ENCODE peak calls at places on chromosome 2, in four cellular contexts. Q, D, Y and O are unnamed samples.

GRCh38 chr2:186713664-186714063 is 19.8 kb downstream of the FAM171B start:
- DNase-seq in Q (no peak), D (no peak), Y (no peak), O (no peak)

GRCh38 chr2:213248637-213249036 is 35.6 kb upstream of the SPAG16 start:
- DNase-seq in Q (no peak), D (no peak), Y (no peak), O (no peak)

GRCh38 chr2:14941151-14941631 is 308.7 kb downstream of the LRATD1 start:
- DNase-seq in Q (no peak), D (no peak), Y (peak; percentile 28), O (peak; percentile 26)

GRCh38 chr2:210324458-210324857 is 9.5 kb upstream of the MYL1 start:
- DNase-seq in Q (no peak), D (no peak), Y (no peak), O (no peak)

GRCh38 chr2:167404896-167405295 is 516.6 kb downstream of the XIRP2 start:
- DNase-seq in Q (no peak), D (peak; percentile 50), Y (no peak), O (no peak)

GRCh38 chr2:60278906-60279305 is 274.5 kb downstream of the BCL11A start:
- DNase-seq in Q (no peak), D (no peak), Y (no peak), O (no peak)

GRCh38 chr2:15363142-15363541 is 198.0 kb downstream of the NBAS start:
- DNase-seq in Q (no peak), D (peak; percentile 22), Y (no peak), O (no peak)

GRCh38 chr2:85245891-85246290 is 81.9 kb downstream of the TGOLN2 start:
- DNase-seq in Q (no peak), D (no peak), Y (no peak), O (no peak)

GRCh38 chr2:17301437-17301836 is 216.8 kb downstream of the RAD51AP2 start:
- DNase-seq in Q (no peak), D (no peak), Y (no peak), O (no peak)

GRCh38 chr2:86062043-86062442 is 43.6 kb downstream of the POLR1A start:
- DNase-seq in Q (no peak), D (peak; percentile 36), Y (no peak), O (no peak)

GRCh38 chr2:102093662-102094061 is 48.9 kb upstream of the IL1R1 start:
- DNase-seq in Q (no peak), D (no peak), Y (no peak), O (no peak)

GRCh38 chr2:7014201-7014640 is 97.0 kb downstream of the RNF144A start:
- DNase-seq in Q (no peak), D (no peak), Y (peak; percentile 80), O (peak; percentile 74)

GRCh38 chr2:69031466-69031865 is 18.5 kb downstream of the ANTXR1 start:
- DNase-seq in Q (no peak), D (no peak), Y (no peak), O (no peak)